ENCODE peak calls at places on chromosomes 16 and 17, in ten cellular contexts. One of them, this sample, is unnamed.

GRCh38 chr17:60390881-60391418 is 983 bp downstream of the USP32 start:
- DNase-seq in MM.1S: no peak
- DNase-seq in neural crest cell: peak; percentile 6
- DNase-seq in BE2C: peak; percentile 58
- DNase-seq in glutamatergic neuron: peak; percentile 19
- DNase-seq in progenitor cell of endocrine pancreas: no peak
- DNase-seq in left lung: no peak
- DNase-seq in RWPE1: peak; percentile 28
- DNase-seq in GM13977: peak; percentile 24
- DNase-seq in left ventricle myocardium inferior: no peak
- DNase-seq in this sample: peak; percentile 15

GRCh38 chr17:56679767-56680422 is 86.4 kb downstream of the NOG start:
- DNase-seq in MM.1S: no peak
- DNase-seq in neural crest cell: no peak
- DNase-seq in BE2C: no peak
- DNase-seq in glutamatergic neuron: no peak
- DNase-seq in progenitor cell of endocrine pancreas: no peak
- DNase-seq in left lung: no peak
- DNase-seq in RWPE1: peak; percentile 33
- DNase-seq in GM13977: no peak
- DNase-seq in left ventricle myocardium inferior: no peak
- DNase-seq in this sample: no peak

GRCh38 chr17:41965694-41966375 is 760 bp upstream of the CNP start:
- DNase-seq in MM.1S: peak; percentile 90
- DNase-seq in neural crest cell: no peak
- DNase-seq in BE2C: no peak
- DNase-seq in glutamatergic neuron: no peak
- DNase-seq in progenitor cell of endocrine pancreas: peak; percentile 49
- DNase-seq in left lung: peak; percentile 81
- DNase-seq in RWPE1: peak; percentile 91
- DNase-seq in GM13977: peak; percentile 84
- DNase-seq in left ventricle myocardium inferior: peak; percentile 45
- DNase-seq in this sample: peak; percentile 29

GRCh38 chr17:62750502-62751349 is 57.4 kb downstream of the MARCHF10 start:
- DNase-seq in MM.1S: no peak
- DNase-seq in neural crest cell: no peak
- DNase-seq in BE2C: peak; percentile 46
- DNase-seq in glutamatergic neuron: peak; percentile 75
- DNase-seq in progenitor cell of endocrine pancreas: no peak
- DNase-seq in left lung: no peak
- DNase-seq in RWPE1: peak; percentile 72
- DNase-seq in GM13977: no peak
- DNase-seq in left ventricle myocardium inferior: no peak
- DNase-seq in this sample: no peak

GRCh38 chr17:76232342-76232741 is 8.0 kb downstream of the RNF157 start:
- DNase-seq in MM.1S: no peak
- DNase-seq in neural crest cell: no peak
- DNase-seq in BE2C: no peak
- DNase-seq in glutamatergic neuron: no peak
- DNase-seq in progenitor cell of endocrine pancreas: no peak
- DNase-seq in left lung: no peak
- DNase-seq in RWPE1: no peak
- DNase-seq in GM13977: no peak
- DNase-seq in left ventricle myocardium inferior: no peak
- DNase-seq in this sample: no peak

GRCh38 chr17:71084219-71084618 is 914.9 kb downstream of the KCNJ2 start:
- DNase-seq in MM.1S: peak; percentile 29
- DNase-seq in neural crest cell: peak; percentile 27
- DNase-seq in BE2C: peak; percentile 80
- DNase-seq in glutamatergic neuron: peak; percentile 66
- DNase-seq in progenitor cell of endocrine pancreas: no peak
- DNase-seq in left lung: no peak
- DNase-seq in RWPE1: peak; percentile 30
- DNase-seq in GM13977: no peak
- DNase-seq in left ventricle myocardium inferior: no peak
- DNase-seq in this sample: peak; percentile 70

GRCh38 chr16:89471225-89471624 is 19.1 kb downstream of the ANKRD11 start:
- DNase-seq in MM.1S: no peak
- DNase-seq in neural crest cell: no peak
- DNase-seq in BE2C: no peak
- DNase-seq in glutamatergic neuron: no peak
- DNase-seq in progenitor cell of endocrine pancreas: no peak
- DNase-seq in left lung: no peak
- DNase-seq in RWPE1: no peak
- DNase-seq in GM13977: no peak
- DNase-seq in left ventricle myocardium inferior: no peak
- DNase-seq in this sample: no peak

GRCh38 chr17:12007466-12007865 is 10.2 kb upstream of the ZNF18 start:
- DNase-seq in MM.1S: no peak
- DNase-seq in neural crest cell: no peak
- DNase-seq in BE2C: no peak
- DNase-seq in glutamatergic neuron: peak; percentile 19
- DNase-seq in progenitor cell of endocrine pancreas: no peak
- DNase-seq in left lung: no peak
- DNase-seq in RWPE1: no peak
- DNase-seq in GM13977: no peak
- DNase-seq in left ventricle myocardium inferior: no peak
- DNase-seq in this sample: no peak

GRCh38 chr16:78775161-78775561 is 675.7 kb downstream of the WWOX start:
- DNase-seq in MM.1S: no peak
- DNase-seq in neural crest cell: no peak
- DNase-seq in BE2C: no peak
- DNase-seq in glutamatergic neuron: no peak
- DNase-seq in progenitor cell of endocrine pancreas: no peak
- DNase-seq in left lung: no peak
- DNase-seq in RWPE1: no peak
- DNase-seq in GM13977: no peak
- DNase-seq in left ventricle myocardium inferior: no peak
- DNase-seq in this sample: no peak

GRCh38 chr17:69450131-69450530 is 35.6 kb downstream of the MAP2K6 start:
- DNase-seq in MM.1S: no peak
- DNase-seq in neural crest cell: no peak
- DNase-seq in BE2C: no peak
- DNase-seq in glutamatergic neuron: no peak
- DNase-seq in progenitor cell of endocrine pancreas: no peak
- DNase-seq in left lung: no peak
- DNase-seq in RWPE1: no peak
- DNase-seq in GM13977: no peak
- DNase-seq in left ventricle myocardium inferior: no peak
- DNase-seq in this sample: no peak

GRCh38 chr16:21156767-21157467 is 1.6 kb upstream of the LDAF1 start:
- DNase-seq in MM.1S: peak; percentile 21
- DNase-seq in neural crest cell: peak; percentile 43
- DNase-seq in BE2C: peak; percentile 36
- DNase-seq in glutamatergic neuron: peak; percentile 32
- DNase-seq in progenitor cell of endocrine pancreas: peak; percentile 22
- DNase-seq in left lung: no peak
- DNase-seq in RWPE1: peak; percentile 70
- DNase-seq in GM13977: peak; percentile 68
- DNase-seq in left ventricle myocardium inferior: no peak
- DNase-seq in this sample: peak; percentile 51

DNA sequence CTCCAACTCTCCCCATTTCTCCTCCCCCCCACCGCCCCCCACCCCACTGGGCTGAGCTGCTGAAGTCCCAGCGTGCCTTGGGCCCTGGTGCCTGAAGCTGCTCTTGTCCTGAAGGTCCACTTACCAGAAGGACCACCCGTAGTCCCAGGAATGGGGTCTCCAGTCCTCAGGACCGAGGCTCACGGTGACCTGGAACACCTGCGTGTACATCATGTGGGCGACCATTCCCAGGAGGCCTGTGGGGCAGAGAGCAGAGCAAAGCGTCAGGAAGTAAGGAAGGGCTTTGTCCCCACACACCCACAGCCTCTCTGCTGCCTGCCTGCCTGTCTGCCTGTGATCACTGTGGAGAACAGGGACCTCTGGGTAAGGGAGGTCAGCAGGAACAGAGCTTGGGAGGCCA is 218.7 kb downstream of the GSG1L start:
- DNase-seq in MM.1S: no peak
- DNase-seq in neural crest cell: no peak
- DNase-seq in BE2C: no peak
- DNase-seq in glutamatergic neuron: no peak
- DNase-seq in progenitor cell of endocrine pancreas: no peak
- DNase-seq in left lung: no peak
- DNase-seq in RWPE1: no peak
- DNase-seq in GM13977: no peak
- DNase-seq in left ventricle myocardium inferior: no peak
- DNase-seq in this sample: no peak
- TF ChIP-seq CTCF in MM.1S: no peak
- TF ChIP-seq CTCF in neural crest cell: no peak
- TF ChIP-seq CTCF in BE2C: no peak
- TF ChIP-seq CTCF in glutamatergic neuron: no peak
- TF ChIP-seq CTCF in progenitor cell of endocrine pancreas: no peak
- TF ChIP-seq CTCF in left lung: no peak
- TF ChIP-seq CTCF in RWPE1: no peak
- TF ChIP-seq CTCF in GM13977: no peak
- TF ChIP-seq CTCF in left ventricle myocardium inferior: no peak
- TF ChIP-seq CTCF in this sample: no peak

GRCh38 chr16:1181715-1182671 is 29.1 kb downstream of the CACNA1H start:
- DNase-seq in MM.1S: no peak
- DNase-seq in neural crest cell: no peak
- DNase-seq in BE2C: peak; percentile 71
- DNase-seq in glutamatergic neuron: no peak
- DNase-seq in progenitor cell of endocrine pancreas: peak; percentile 39
- DNase-seq in left lung: peak; percentile 89
- DNase-seq in RWPE1: peak; percentile 23
- DNase-seq in GM13977: no peak
- DNase-seq in left ventricle myocardium inferior: peak; percentile 65
- DNase-seq in this sample: no peak

GRCh38 chr16:1184980-1185379 is 32.1 kb downstream of the CACNA1H start:
- DNase-seq in MM.1S: no peak
- DNase-seq in neural crest cell: no peak
- DNase-seq in BE2C: no peak
- DNase-seq in glutamatergic neuron: no peak
- DNase-seq in progenitor cell of endocrine pancreas: no peak
- DNase-seq in left lung: no peak
- DNase-seq in RWPE1: no peak
- DNase-seq in GM13977: no peak
- DNase-seq in left ventricle myocardium inferior: no peak
- DNase-seq in this sample: no peak

GRCh38 chr16:1183235-1183907 is 30.5 kb downstream of the CACNA1H start:
- DNase-seq in MM.1S: no peak
- DNase-seq in neural crest cell: peak; percentile 43
- DNase-seq in BE2C: peak; percentile 77
- DNase-seq in glutamatergic neuron: peak; percentile 89
- DNase-seq in progenitor cell of endocrine pancreas: no peak
- DNase-seq in left lung: no peak
- DNase-seq in RWPE1: peak; percentile 24
- DNase-seq in GM13977: no peak
- DNase-seq in left ventricle myocardium inferior: peak; percentile 58
- DNase-seq in this sample: peak; percentile 47

GRCh38 chr16:1180772-1181714 is 28.1 kb downstream of the CACNA1H start:
- DNase-seq in MM.1S: no peak
- DNase-seq in neural crest cell: no peak
- DNase-seq in BE2C: peak; percentile 39
- DNase-seq in glutamatergic neuron: peak; percentile 59
- DNase-seq in progenitor cell of endocrine pancreas: no peak
- DNase-seq in left lung: no peak
- DNase-seq in RWPE1: no peak
- DNase-seq in GM13977: no peak
- DNase-seq in left ventricle myocardium inferior: peak; percentile 67
- DNase-seq in this sample: no peak

GRCh38 chr16:1184156-1184868 is 31.4 kb downstream of the CACNA1H start:
- DNase-seq in MM.1S: no peak
- DNase-seq in neural crest cell: no peak
- DNase-seq in BE2C: peak; percentile 45
- DNase-seq in glutamatergic neuron: no peak
- DNase-seq in progenitor cell of endocrine pancreas: no peak
- DNase-seq in left lung: no peak
- DNase-seq in RWPE1: no peak
- DNase-seq in GM13977: no peak
- DNase-seq in left ventricle myocardium inferior: no peak
- DNase-seq in this sample: no peak
- TF ChIP-seq CTCF in MM.1S: no peak
- TF ChIP-seq CTCF in neural crest cell: peak; percentile 21
- TF ChIP-seq CTCF in BE2C: peak; percentile 22
- TF ChIP-seq CTCF in glutamatergic neuron: no peak
- TF ChIP-seq CTCF in progenitor cell of endocrine pancreas: peak; percentile 16
- TF ChIP-seq CTCF in left lung: no peak
- TF ChIP-seq CTCF in RWPE1: no peak
- TF ChIP-seq CTCF in GM13977: no peak
- TF ChIP-seq CTCF in left ventricle myocardium inferior: no peak
- TF ChIP-seq CTCF in this sample: no peak

GRCh38 chr17:36133629-36134259 is 30.1 kb downstream of the CCL4 start:
- DNase-seq in MM.1S: no peak
- DNase-seq in neural crest cell: no peak
- DNase-seq in BE2C: no peak
- DNase-seq in glutamatergic neuron: no peak
- DNase-seq in progenitor cell of endocrine pancreas: no peak
- DNase-seq in left lung: no peak
- DNase-seq in RWPE1: no peak
- DNase-seq in GM13977: no peak
- DNase-seq in left ventricle myocardium inferior: no peak
- DNase-seq in this sample: no peak

GRCh38 chr17:36132421-36132831 is 28.8 kb downstream of the CCL4 start:
- DNase-seq in MM.1S: no peak
- DNase-seq in neural crest cell: no peak
- DNase-seq in BE2C: no peak
- DNase-seq in glutamatergic neuron: no peak
- DNase-seq in progenitor cell of endocrine pancreas: no peak
- DNase-seq in left lung: no peak
- DNase-seq in RWPE1: no peak
- DNase-seq in GM13977: peak; percentile 31
- DNase-seq in left ventricle myocardium inferior: no peak
- DNase-seq in this sample: no peak

GRCh38 chr17:36131931-36132330 is 28.3 kb downstream of the CCL4 start:
- DNase-seq in MM.1S: no peak
- DNase-seq in neural crest cell: no peak
- DNase-seq in BE2C: no peak
- DNase-seq in glutamatergic neuron: no peak
- DNase-seq in progenitor cell of endocrine pancreas: no peak
- DNase-seq in left lung: no peak
- DNase-seq in RWPE1: no peak
- DNase-seq in GM13977: peak; percentile 22
- DNase-seq in left ventricle myocardium inferior: no peak
- DNase-seq in this sample: no peak

GRCh38 chr17:36129616-36130015 is 26.0 kb downstream of the CCL4 start:
- DNase-seq in MM.1S: no peak
- DNase-seq in neural crest cell: no peak
- DNase-seq in BE2C: no peak
- DNase-seq in glutamatergic neuron: no peak
- DNase-seq in progenitor cell of endocrine pancreas: no peak
- DNase-seq in left lung: no peak
- DNase-seq in RWPE1: no peak
- DNase-seq in GM13977: no peak
- DNase-seq in left ventricle myocardium inferior: no peak
- DNase-seq in this sample: no peak

GRCh38 chr17:36131436-36131835 is 27.8 kb downstream of the CCL4 start:
- DNase-seq in MM.1S: no peak
- DNase-seq in neural crest cell: no peak
- DNase-seq in BE2C: no peak
- DNase-seq in glutamatergic neuron: no peak
- DNase-seq in progenitor cell of endocrine pancreas: no peak
- DNase-seq in left lung: no peak
- DNase-seq in RWPE1: no peak
- DNase-seq in GM13977: no peak
- DNase-seq in left ventricle myocardium inferior: no peak
- DNase-seq in this sample: no peak
- TF ChIP-seq CTCF in MM.1S: peak; percentile 20
- TF ChIP-seq CTCF in neural crest cell: peak; percentile 28
- TF ChIP-seq CTCF in BE2C: peak; percentile 16
- TF ChIP-seq CTCF in glutamatergic neuron: no peak
- TF ChIP-seq CTCF in progenitor cell of endocrine pancreas: no peak
- TF ChIP-seq CTCF in left lung: no peak
- TF ChIP-seq CTCF in RWPE1: no peak
- TF ChIP-seq CTCF in GM13977: no peak
- TF ChIP-seq CTCF in left ventricle myocardium inferior: no peak
- TF ChIP-seq CTCF in this sample: no peak

GRCh38 chr16:53131363-53132071 is 76.7 kb downstream of the CHD9 start:
- DNase-seq in MM.1S: peak; percentile 38
- DNase-seq in neural crest cell: peak; percentile 24
- DNase-seq in BE2C: peak; percentile 69
- DNase-seq in glutamatergic neuron: peak; percentile 63
- DNase-seq in progenitor cell of endocrine pancreas: peak; percentile 37
- DNase-seq in left lung: peak; percentile 92
- DNase-seq in RWPE1: peak; percentile 57
- DNase-seq in GM13977: peak; percentile 78
- DNase-seq in left ventricle myocardium inferior: peak; percentile 59
- DNase-seq in this sample: peak; percentile 52
- TF ChIP-seq CTCF in MM.1S: no peak
- TF ChIP-seq CTCF in neural crest cell: no peak
- TF ChIP-seq CTCF in BE2C: no peak
- TF ChIP-seq CTCF in glutamatergic neuron: no peak
- TF ChIP-seq CTCF in progenitor cell of endocrine pancreas: no peak
- TF ChIP-seq CTCF in left lung: no peak
- TF ChIP-seq CTCF in RWPE1: no peak
- TF ChIP-seq CTCF in GM13977: no peak
- TF ChIP-seq CTCF in left ventricle myocardium inferior: no peak
- TF ChIP-seq CTCF in this sample: no peak